ENCODE peak calls at places on chromosomes 11 and 22, in nine cellular contexts. One of them, this sample, is unnamed.

GRCh38 chr11:126544311-126545056 is 189.0 kb downstream of the ST3GAL4 start:
- DNase-seq in tibial nerve: no peak
- DNase-seq in IMR-90: peak; percentile 57
- DNase-seq in GM12865: no peak
- DNase-seq in T follicular helper cell: no peak
- DNase-seq in HT1080: peak; percentile 34
- DNase-seq in stimulated activated CD8-positive, alpha-beta memory T cell treated with anti-CD3 and anti-CD28 coated beads, Interleukin-15, amount 100 ng/mL, for 24 hours: no peak
- DNase-seq in posterior cingulate gyrus: no peak
- DNase-seq in mucosa of gallbladder: no peak
- DNase-seq in this sample: peak; percentile 66

GRCh38 chr11:8922691-8923090 is 10.1 kb downstream of the C11orf16 start:
- DNase-seq in tibial nerve: no peak
- DNase-seq in IMR-90: no peak
- DNase-seq in GM12865: no peak
- DNase-seq in T follicular helper cell: no peak
- DNase-seq in HT1080: no peak
- DNase-seq in stimulated activated CD8-positive, alpha-beta memory T cell treated with anti-CD3 and anti-CD28 coated beads, Interleukin-15, amount 100 ng/mL, for 24 hours: no peak
- DNase-seq in posterior cingulate gyrus: no peak
- DNase-seq in mucosa of gallbladder: no peak
- DNase-seq in this sample: no peak

GRCh38 chr11:128355558-128355957 is 231.8 kb downstream of the ETS1 start:
- DNase-seq in tibial nerve: no peak
- DNase-seq in IMR-90: no peak
- DNase-seq in GM12865: no peak
- DNase-seq in T follicular helper cell: no peak
- DNase-seq in HT1080: no peak
- DNase-seq in stimulated activated CD8-positive, alpha-beta memory T cell treated with anti-CD3 and anti-CD28 coated beads, Interleukin-15, amount 100 ng/mL, for 24 hours: no peak
- DNase-seq in posterior cingulate gyrus: no peak
- DNase-seq in mucosa of gallbladder: no peak
- DNase-seq in this sample: no peak

GRCh38 chr22:47154621-47155081 is 392.2 kb downstream of the TBC1D22A start:
- DNase-seq in tibial nerve: peak; percentile 11
- DNase-seq in IMR-90: peak; percentile 82
- DNase-seq in GM12865: no peak
- DNase-seq in T follicular helper cell: no peak
- DNase-seq in HT1080: peak; percentile 85
- DNase-seq in stimulated activated CD8-positive, alpha-beta memory T cell treated with anti-CD3 and anti-CD28 coated beads, Interleukin-15, amount 100 ng/mL, for 24 hours: no peak
- DNase-seq in posterior cingulate gyrus: peak; percentile 67
- DNase-seq in mucosa of gallbladder: peak; percentile 24
- DNase-seq in this sample: peak; percentile 59

GRCh38 chr11:118618991-118619375 is 11.6 kb downstream of the PHLDB1 start:
- DNase-seq in tibial nerve: peak; percentile 74
- DNase-seq in IMR-90: peak; percentile 78
- DNase-seq in GM12865: no peak
- DNase-seq in T follicular helper cell: no peak
- DNase-seq in HT1080: peak; percentile 87
- DNase-seq in stimulated activated CD8-positive, alpha-beta memory T cell treated with anti-CD3 and anti-CD28 coated beads, Interleukin-15, amount 100 ng/mL, for 24 hours: no peak
- DNase-seq in posterior cingulate gyrus: no peak
- DNase-seq in mucosa of gallbladder: no peak
- DNase-seq in this sample: peak; percentile 82

GRCh38 chr11:122081073-122081472 is 34.9 kb downstream of the BLID start:
- DNase-seq in tibial nerve: no peak
- DNase-seq in IMR-90: peak; percentile 15
- DNase-seq in GM12865: no peak
- DNase-seq in T follicular helper cell: no peak
- DNase-seq in HT1080: no peak
- DNase-seq in stimulated activated CD8-positive, alpha-beta memory T cell treated with anti-CD3 and anti-CD28 coated beads, Interleukin-15, amount 100 ng/mL, for 24 hours: no peak
- DNase-seq in posterior cingulate gyrus: no peak
- DNase-seq in mucosa of gallbladder: no peak
- DNase-seq in this sample: no peak

GRCh38 chr11:75891947-75892739 is 77.1 kb downstream of the UVRAG start:
- DNase-seq in tibial nerve: no peak
- DNase-seq in IMR-90: no peak
- DNase-seq in GM12865: peak; percentile 44
- DNase-seq in T follicular helper cell: no peak
- DNase-seq in HT1080: no peak
- DNase-seq in stimulated activated CD8-positive, alpha-beta memory T cell treated with anti-CD3 and anti-CD28 coated beads, Interleukin-15, amount 100 ng/mL, for 24 hours: no peak
- DNase-seq in posterior cingulate gyrus: no peak
- DNase-seq in mucosa of gallbladder: no peak
- DNase-seq in this sample: no peak

GRCh38 chr11:86335131-86335768 is 33.2 kb downstream of the HIKESHI start:
- DNase-seq in tibial nerve: no peak
- DNase-seq in IMR-90: no peak
- DNase-seq in GM12865: no peak
- DNase-seq in T follicular helper cell: no peak
- DNase-seq in HT1080: no peak
- DNase-seq in stimulated activated CD8-positive, alpha-beta memory T cell treated with anti-CD3 and anti-CD28 coated beads, Interleukin-15, amount 100 ng/mL, for 24 hours: no peak
- DNase-seq in posterior cingulate gyrus: no peak
- DNase-seq in mucosa of gallbladder: no peak
- DNase-seq in this sample: no peak

GRCh38 chr11:106533046-106533445 is 455.6 kb downstream of the AASDHPPT start:
- DNase-seq in tibial nerve: no peak
- DNase-seq in IMR-90: no peak
- DNase-seq in GM12865: no peak
- DNase-seq in T follicular helper cell: no peak
- DNase-seq in HT1080: no peak
- DNase-seq in stimulated activated CD8-positive, alpha-beta memory T cell treated with anti-CD3 and anti-CD28 coated beads, Interleukin-15, amount 100 ng/mL, for 24 hours: no peak
- DNase-seq in posterior cingulate gyrus: no peak
- DNase-seq in mucosa of gallbladder: no peak
- DNase-seq in this sample: no peak

GRCh38 chr11:63212742-63213141 is 30.7 kb downstream of the SLC22A25 start:
- DNase-seq in tibial nerve: no peak
- DNase-seq in IMR-90: no peak
- DNase-seq in GM12865: peak; percentile 13
- DNase-seq in T follicular helper cell: no peak
- DNase-seq in HT1080: peak; percentile 13
- DNase-seq in stimulated activated CD8-positive, alpha-beta memory T cell treated with anti-CD3 and anti-CD28 coated beads, Interleukin-15, amount 100 ng/mL, for 24 hours: no peak
- DNase-seq in posterior cingulate gyrus: no peak
- DNase-seq in mucosa of gallbladder: no peak
- DNase-seq in this sample: peak; percentile 2

GRCh38 chr11:26649884-26650283 is 72.0 kb downstream of the SLC5A12 start:
- DNase-seq in tibial nerve: peak; percentile 69
- DNase-seq in IMR-90: peak; percentile 53
- DNase-seq in GM12865: peak; percentile 74
- DNase-seq in T follicular helper cell: no peak
- DNase-seq in HT1080: peak; percentile 43
- DNase-seq in stimulated activated CD8-positive, alpha-beta memory T cell treated with anti-CD3 and anti-CD28 coated beads, Interleukin-15, amount 100 ng/mL, for 24 hours: no peak
- DNase-seq in posterior cingulate gyrus: peak; percentile 11
- DNase-seq in mucosa of gallbladder: peak; percentile 68
- DNase-seq in this sample: peak; percentile 89

GRCh38 chr11:104163100-104164027 is 583 bp downstream of the PDGFD start:
- DNase-seq in tibial nerve: no peak
- DNase-seq in IMR-90: peak; percentile 20
- DNase-seq in GM12865: peak; percentile 9
- DNase-seq in T follicular helper cell: no peak
- DNase-seq in HT1080: no peak
- DNase-seq in stimulated activated CD8-positive, alpha-beta memory T cell treated with anti-CD3 and anti-CD28 coated beads, Interleukin-15, amount 100 ng/mL, for 24 hours: no peak
- DNase-seq in posterior cingulate gyrus: peak; percentile 25
- DNase-seq in mucosa of gallbladder: peak; percentile 35
- DNase-seq in this sample: peak; percentile 36

GRCh38 chr11:2355000-2355644 is 22.0 kb upstream of the CD81 start:
- DNase-seq in tibial nerve: no peak
- DNase-seq in IMR-90: peak; percentile 80
- DNase-seq in GM12865: no peak
- DNase-seq in T follicular helper cell: no peak
- DNase-seq in HT1080: peak; percentile 62
- DNase-seq in stimulated activated CD8-positive, alpha-beta memory T cell treated with anti-CD3 and anti-CD28 coated beads, Interleukin-15, amount 100 ng/mL, for 24 hours: no peak
- DNase-seq in posterior cingulate gyrus: no peak
- DNase-seq in mucosa of gallbladder: no peak
- DNase-seq in this sample: peak; percentile 57

GRCh38 chr11:112025682-112026081 is 474 bp downstream of the DLAT start:
- DNase-seq in tibial nerve: no peak
- DNase-seq in IMR-90: peak; percentile 23
- DNase-seq in GM12865: no peak
- DNase-seq in T follicular helper cell: no peak
- DNase-seq in HT1080: peak; percentile 23
- DNase-seq in stimulated activated CD8-positive, alpha-beta memory T cell treated with anti-CD3 and anti-CD28 coated beads, Interleukin-15, amount 100 ng/mL, for 24 hours: no peak
- DNase-seq in posterior cingulate gyrus: no peak
- DNase-seq in mucosa of gallbladder: no peak
- DNase-seq in this sample: peak; percentile 33

GRCh38 chr22:35538801-35539321 is 1.8 kb upstream of the RASD2 start:
- DNase-seq in tibial nerve: no peak
- DNase-seq in IMR-90: no peak
- DNase-seq in GM12865: peak; percentile 31
- DNase-seq in T follicular helper cell: no peak
- DNase-seq in HT1080: no peak
- DNase-seq in stimulated activated CD8-positive, alpha-beta memory T cell treated with anti-CD3 and anti-CD28 coated beads, Interleukin-15, amount 100 ng/mL, for 24 hours: no peak
- DNase-seq in posterior cingulate gyrus: no peak
- DNase-seq in mucosa of gallbladder: no peak
- DNase-seq in this sample: no peak

GRCh38 chr11:7575841-7576451 is 62.1 kb downstream of the PPFIBP2 start:
- DNase-seq in tibial nerve: no peak
- DNase-seq in IMR-90: no peak
- DNase-seq in GM12865: peak; percentile 59
- DNase-seq in T follicular helper cell: no peak
- DNase-seq in HT1080: no peak
- DNase-seq in stimulated activated CD8-positive, alpha-beta memory T cell treated with anti-CD3 and anti-CD28 coated beads, Interleukin-15, amount 100 ng/mL, for 24 hours: peak; percentile 6
- DNase-seq in posterior cingulate gyrus: no peak
- DNase-seq in mucosa of gallbladder: peak; percentile 65
- DNase-seq in this sample: peak; percentile 64

GRCh38 chr11:95788921-95789505 is 569 bp downstream of the FAM76B start:
- DNase-seq in tibial nerve: peak; percentile 11
- DNase-seq in IMR-90: peak; percentile 43
- DNase-seq in GM12865: peak; percentile 49
- DNase-seq in T follicular helper cell: peak; percentile 21
- DNase-seq in HT1080: peak; percentile 31
- DNase-seq in stimulated activated CD8-positive, alpha-beta memory T cell treated with anti-CD3 and anti-CD28 coated beads, Interleukin-15, amount 100 ng/mL, for 24 hours: no peak
- DNase-seq in posterior cingulate gyrus: peak; percentile 16
- DNase-seq in mucosa of gallbladder: peak; percentile 10
- DNase-seq in this sample: peak; percentile 30

GRCh38 chr11:128246364-128247234 is 340.8 kb downstream of the ETS1 start:
- DNase-seq in tibial nerve: no peak
- DNase-seq in IMR-90: peak; percentile 12
- DNase-seq in GM12865: no peak
- DNase-seq in T follicular helper cell: no peak
- DNase-seq in HT1080: no peak
- DNase-seq in stimulated activated CD8-positive, alpha-beta memory T cell treated with anti-CD3 and anti-CD28 coated beads, Interleukin-15, amount 100 ng/mL, for 24 hours: no peak
- DNase-seq in posterior cingulate gyrus: no peak
- DNase-seq in mucosa of gallbladder: peak; percentile 17
- DNase-seq in this sample: peak; percentile 62

GRCh38 chr11:60700689-60701508 is 1.5 kb downstream of the MS4A8 start:
- DNase-seq in tibial nerve: no peak
- DNase-seq in IMR-90: no peak
- DNase-seq in GM12865: peak; percentile 66
- DNase-seq in T follicular helper cell: no peak
- DNase-seq in HT1080: peak; percentile 32
- DNase-seq in stimulated activated CD8-positive, alpha-beta memory T cell treated with anti-CD3 and anti-CD28 coated beads, Interleukin-15, amount 100 ng/mL, for 24 hours: no peak
- DNase-seq in posterior cingulate gyrus: no peak
- DNase-seq in mucosa of gallbladder: peak; percentile 31
- DNase-seq in this sample: no peak

GRCh38 chr11:32830413-32830738 is 649 bp downstream of the PRRG4 start:
- DNase-seq in tibial nerve: no peak
- DNase-seq in IMR-90: no peak
- DNase-seq in GM12865: no peak
- DNase-seq in T follicular helper cell: no peak
- DNase-seq in HT1080: no peak
- DNase-seq in stimulated activated CD8-positive, alpha-beta memory T cell treated with anti-CD3 and anti-CD28 coated beads, Interleukin-15, amount 100 ng/mL, for 24 hours: no peak
- DNase-seq in posterior cingulate gyrus: no peak
- DNase-seq in mucosa of gallbladder: peak; percentile 72
- DNase-seq in this sample: no peak

GRCh38 chr22:36021649-36022048 is 7.0 kb downstream of the RBFOX2 start:
- DNase-seq in tibial nerve: no peak
- DNase-seq in IMR-90: no peak
- DNase-seq in GM12865: no peak
- DNase-seq in T follicular helper cell: no peak
- DNase-seq in HT1080: no peak
- DNase-seq in stimulated activated CD8-positive, alpha-beta memory T cell treated with anti-CD3 and anti-CD28 coated beads, Interleukin-15, amount 100 ng/mL, for 24 hours: no peak
- DNase-seq in posterior cingulate gyrus: no peak
- DNase-seq in mucosa of gallbladder: no peak
- DNase-seq in this sample: no peak

GRCh38 chr11:59185412-59185811 is 13.5 kb downstream of the DTX4 start:
- DNase-seq in tibial nerve: no peak
- DNase-seq in IMR-90: no peak
- DNase-seq in GM12865: no peak
- DNase-seq in T follicular helper cell: no peak
- DNase-seq in HT1080: no peak
- DNase-seq in stimulated activated CD8-positive, alpha-beta memory T cell treated with anti-CD3 and anti-CD28 coated beads, Interleukin-15, amount 100 ng/mL, for 24 hours: no peak
- DNase-seq in posterior cingulate gyrus: no peak
- DNase-seq in mucosa of gallbladder: no peak
- DNase-seq in this sample: peak; percentile 13

GRCh38 chr11:64343740-64344133 is 3.7 kb downstream of the CCDC88B start:
- DNase-seq in tibial nerve: no peak
- DNase-seq in IMR-90: no peak
- DNase-seq in GM12865: no peak
- DNase-seq in T follicular helper cell: no peak
- DNase-seq in HT1080: peak; percentile 27
- DNase-seq in stimulated activated CD8-positive, alpha-beta memory T cell treated with anti-CD3 and anti-CD28 coated beads, Interleukin-15, amount 100 ng/mL, for 24 hours: no peak
- DNase-seq in posterior cingulate gyrus: no peak
- DNase-seq in mucosa of gallbladder: no peak
- DNase-seq in this sample: no peak

GRCh38 chr11:20373102-20373501 is 9.6 kb downstream of the HTATIP2 start:
- DNase-seq in tibial nerve: no peak
- DNase-seq in IMR-90: no peak
- DNase-seq in GM12865: no peak
- DNase-seq in T follicular helper cell: no peak
- DNase-seq in HT1080: no peak
- DNase-seq in stimulated activated CD8-positive, alpha-beta memory T cell treated with anti-CD3 and anti-CD28 coated beads, Interleukin-15, amount 100 ng/mL, for 24 hours: no peak
- DNase-seq in posterior cingulate gyrus: no peak
- DNase-seq in mucosa of gallbladder: no peak
- DNase-seq in this sample: no peak

GRCh38 chr22:29482726-29483125 is 2.7 kb downstream of the NEFH start:
- DNase-seq in tibial nerve: no peak
- DNase-seq in IMR-90: no peak
- DNase-seq in GM12865: no peak
- DNase-seq in T follicular helper cell: no peak
- DNase-seq in HT1080: no peak
- DNase-seq in stimulated activated CD8-positive, alpha-beta memory T cell treated with anti-CD3 and anti-CD28 coated beads, Interleukin-15, amount 100 ng/mL, for 24 hours: no peak
- DNase-seq in posterior cingulate gyrus: no peak
- DNase-seq in mucosa of gallbladder: no peak
- DNase-seq in this sample: no peak

GRCh38 chr11:128835741-128836410 is 31.2 kb downstream of the KCNJ1 start:
- DNase-seq in tibial nerve: no peak
- DNase-seq in IMR-90: no peak
- DNase-seq in GM12865: no peak
- DNase-seq in T follicular helper cell: no peak
- DNase-seq in HT1080: no peak
- DNase-seq in stimulated activated CD8-positive, alpha-beta memory T cell treated with anti-CD3 and anti-CD28 coated beads, Interleukin-15, amount 100 ng/mL, for 24 hours: no peak
- DNase-seq in posterior cingulate gyrus: no peak
- DNase-seq in mucosa of gallbladder: no peak
- DNase-seq in this sample: no peak

GRCh38 chr11:43289368-43289767 is 22.4 kb upstream of the API5 start:
- DNase-seq in tibial nerve: no peak
- DNase-seq in IMR-90: no peak
- DNase-seq in GM12865: peak; percentile 16
- DNase-seq in T follicular helper cell: no peak
- DNase-seq in HT1080: no peak
- DNase-seq in stimulated activated CD8-positive, alpha-beta memory T cell treated with anti-CD3 and anti-CD28 coated beads, Interleukin-15, amount 100 ng/mL, for 24 hours: no peak
- DNase-seq in posterior cingulate gyrus: no peak
- DNase-seq in mucosa of gallbladder: no peak
- DNase-seq in this sample: no peak